ENCODE peak calls at places on chromosomes 2 and 18, in five cellular contexts. One of them, this sample, is unnamed.

GRCh38 chr2:223315813-223316212 is 263.8 kb downstream of the KCNE4 start:
- DNase-seq in GM19239: no peak
- DNase-seq in fibroblast of villous mesenchyme: peak; percentile 12
- DNase-seq in effector memory CD4-positive, alpha-beta T cell: no peak
- DNase-seq in ureter: no peak
- DNase-seq in this sample: no peak

GRCh38 chr2:168397629-168398028 is 58.4 kb upstream of the CERS6 start:
- DNase-seq in ureter: no peak
- DNase-seq in effector memory CD4-positive, alpha-beta T cell: no peak
- DNase-seq in GM19239: no peak
- DNase-seq in fibroblast of villous mesenchyme: peak; percentile 42
- DNase-seq in this sample: no peak

GRCh38 chr2:41927581-41928260 is 120.1 kb upstream of the PKDCC start:
- DNase-seq in GM19239: no peak
- DNase-seq in ureter: no peak
- DNase-seq in fibroblast of villous mesenchyme: no peak
- DNase-seq in effector memory CD4-positive, alpha-beta T cell: no peak
- DNase-seq in this sample: no peak

GRCh38 chr18:45330170-45330594 is 285.1 kb upstream of the SLC14A2 start:
- DNase-seq in ureter: no peak
- DNase-seq in effector memory CD4-positive, alpha-beta T cell: no peak
- DNase-seq in fibroblast of villous mesenchyme: no peak
- DNase-seq in GM19239: no peak
- DNase-seq in this sample: no peak

GRCh38 chr2:174495365-174496012 is 8.7 kb upstream of the GPR155 start:
- DNase-seq in fibroblast of villous mesenchyme: no peak
- DNase-seq in effector memory CD4-positive, alpha-beta T cell: no peak
- DNase-seq in ureter: no peak
- DNase-seq in GM19239: no peak
- DNase-seq in this sample: no peak

GRCh38 chr2:160205511-160205910 is 5.4 kb upstream of the ITGB6 start:
- DNase-seq in GM19239: no peak
- DNase-seq in fibroblast of villous mesenchyme: peak; percentile 83
- DNase-seq in ureter: peak; percentile 84
- DNase-seq in effector memory CD4-positive, alpha-beta T cell: no peak
- DNase-seq in this sample: no peak

GRCh38 chr2:197813093-197813787 is 8.8 kb downstream of the PLCL1 start:
- DNase-seq in GM19239: no peak
- DNase-seq in effector memory CD4-positive, alpha-beta T cell: no peak
- DNase-seq in ureter: no peak
- DNase-seq in fibroblast of villous mesenchyme: peak; percentile 44
- DNase-seq in this sample: no peak

GRCh38 chr2:209463226-209463625 is 39.4 kb downstream of the MAP2 start:
- DNase-seq in ureter: no peak
- DNase-seq in GM19239: no peak
- DNase-seq in fibroblast of villous mesenchyme: no peak
- DNase-seq in effector memory CD4-positive, alpha-beta T cell: no peak
- DNase-seq in this sample: no peak

GRCh38 chr18:41312241-41312590 is 642.8 kb upstream of the PIK3C3 start:
- DNase-seq in GM19239: no peak
- DNase-seq in fibroblast of villous mesenchyme: no peak
- DNase-seq in effector memory CD4-positive, alpha-beta T cell: no peak
- DNase-seq in ureter: no peak
- DNase-seq in this sample: no peak

GRCh38 chr18:46319793-46320192 is 215.6 kb downstream of the HAUS1 start:
- DNase-seq in effector memory CD4-positive, alpha-beta T cell: no peak
- DNase-seq in GM19239: no peak
- DNase-seq in fibroblast of villous mesenchyme: no peak
- DNase-seq in ureter: no peak
- DNase-seq in this sample: no peak

GRCh38 chr2:64629875-64630274 is 23.8 kb downstream of the SERTAD2 start:
- DNase-seq in GM19239: no peak
- DNase-seq in fibroblast of villous mesenchyme: no peak
- DNase-seq in ureter: no peak
- DNase-seq in effector memory CD4-positive, alpha-beta T cell: no peak
- DNase-seq in this sample: no peak

GRCh38 chr2:1936411-1936980 is 192.2 kb upstream of the PXDN start:
- DNase-seq in effector memory CD4-positive, alpha-beta T cell: no peak
- DNase-seq in ureter: no peak
- DNase-seq in fibroblast of villous mesenchyme: no peak
- DNase-seq in GM19239: no peak
- DNase-seq in this sample: no peak

GRCh38 chr2:233593201-233593600 is 24.2 kb upstream of the UGT1A8 start:
- DNase-seq in ureter: no peak
- DNase-seq in GM19239: no peak
- DNase-seq in effector memory CD4-positive, alpha-beta T cell: no peak
- DNase-seq in fibroblast of villous mesenchyme: no peak
- DNase-seq in this sample: no peak

GRCh38 chr18:25349926-25350560 is 1.9 kb downstream of the ZNF521 start:
- DNase-seq in effector memory CD4-positive, alpha-beta T cell: no peak
- DNase-seq in ureter: peak; percentile 44
- DNase-seq in fibroblast of villous mesenchyme: peak; percentile 4
- DNase-seq in GM19239: no peak
- DNase-seq in this sample: peak; percentile 10

GRCh38 chr2:117856415-117857210 is 42.1 kb downstream of the DDX18 start:
- DNase-seq in ureter: no peak
- DNase-seq in fibroblast of villous mesenchyme: peak; percentile 68
- DNase-seq in GM19239: no peak
- DNase-seq in effector memory CD4-positive, alpha-beta T cell: no peak
- DNase-seq in this sample: no peak

GRCh38 chr18:48621240-48621639 is 82.4 kb downstream of the CTIF start:
- DNase-seq in effector memory CD4-positive, alpha-beta T cell: no peak
- DNase-seq in fibroblast of villous mesenchyme: peak; percentile 75
- DNase-seq in ureter: no peak
- DNase-seq in GM19239: no peak
- DNase-seq in this sample: no peak

GRCh38 chr2:237885931-237886701 is 26.7 kb downstream of the RAMP1 start:
- DNase-seq in fibroblast of villous mesenchyme: peak; percentile 81
- DNase-seq in ureter: peak; percentile 82
- DNase-seq in GM19239: no peak
- DNase-seq in effector memory CD4-positive, alpha-beta T cell: no peak
- DNase-seq in this sample: peak; percentile 26

GRCh38 chr2:219542931-219543595 is 546 bp downstream of the CHPF start:
- DNase-seq in fibroblast of villous mesenchyme: peak; percentile 28
- DNase-seq in GM19239: peak; percentile 46
- DNase-seq in ureter: peak; percentile 58
- DNase-seq in effector memory CD4-positive, alpha-beta T cell: no peak
- DNase-seq in this sample: peak; percentile 40

GRCh38 chr2:126883661-126884030 is 15.0 kb upstream of the TEX51 start:
- DNase-seq in effector memory CD4-positive, alpha-beta T cell: no peak
- DNase-seq in GM19239: no peak
- DNase-seq in ureter: no peak
- DNase-seq in fibroblast of villous mesenchyme: no peak
- DNase-seq in this sample: no peak

GRCh38 chr18:56576826-56577573 is 61.4 kb downstream of the TXNL1 start:
- DNase-seq in ureter: no peak
- DNase-seq in effector memory CD4-positive, alpha-beta T cell: no peak
- DNase-seq in GM19239: no peak
- DNase-seq in fibroblast of villous mesenchyme: peak; percentile 64
- DNase-seq in this sample: no peak

GRCh38 chr2:146143971-146144370 is 1624.1 kb upstream of the ZEB2 start:
- DNase-seq in effector memory CD4-positive, alpha-beta T cell: no peak
- DNase-seq in ureter: no peak
- DNase-seq in fibroblast of villous mesenchyme: peak; percentile 64
- DNase-seq in GM19239: no peak
- DNase-seq in this sample: no peak

GRCh38 chr18:60663060-60663989 is 290.8 kb upstream of the MC4R start:
- DNase-seq in fibroblast of villous mesenchyme: no peak
- DNase-seq in effector memory CD4-positive, alpha-beta T cell: no peak
- DNase-seq in ureter: no peak
- DNase-seq in GM19239: no peak
- DNase-seq in this sample: no peak

GRCh38 chr2:84855730-84856129 is 25.2 kb downstream of the TRABD2A start:
- DNase-seq in GM19239: no peak
- DNase-seq in fibroblast of villous mesenchyme: no peak
- DNase-seq in effector memory CD4-positive, alpha-beta T cell: no peak
- DNase-seq in ureter: no peak
- DNase-seq in this sample: no peak

GRCh38 chr2:9582624-9583023 is 27.0 kb upstream of the ADAM17 start:
- DNase-seq in ureter: no peak
- DNase-seq in effector memory CD4-positive, alpha-beta T cell: no peak
- DNase-seq in fibroblast of villous mesenchyme: no peak
- DNase-seq in GM19239: no peak
- DNase-seq in this sample: no peak

This sample was measured in head of caudate nucleus.